ENCODE peak calls at places on chromosomes 16 and 17, in six cellular contexts. Y is cardiac muscle cell, G is A673, X is A549, O is AG04450, D is heart right ventricle. F is an unnamed sample.

GRCh38 chr17:28447396-28447760 is 26.1 kb upstream of the SLC13A2 start:
- DNase-seq in Y (no peak), G (no peak), X (no peak), O (no peak), D (no peak), F (no peak)

GRCh38 chr16:4385789-4386451 is 14.3 kb downstream of the VASN start:
- DNase-seq in Y (no peak), G (no peak), X (no peak), O (no peak), D (no peak), F (no peak)

GRCh38 chr16:13479549-13479948 is 440.4 kb upstream of the ERCC4 start:
- DNase-seq in Y (no peak), G (no peak), X (no peak), O (no peak), D (no peak), F (no peak)

GRCh38 chr17:63697341-63698286 is 2.3 kb downstream of the LIMD2 start:
- DNase-seq in Y (no peak), G (peak), X (peak), O (no peak), D (peak), F (peak)

GRCh38 chr16:86370036-86370435 is 140.3 kb upstream of the FOXF1 start:
- DNase-seq in Y (no peak), G (no peak), X (no peak), O (no peak), D (no peak), F (no peak)

GRCh38 chr17:75773808-75774470 is 8.9 kb upstream of the GALK1 start:
- DNase-seq in Y (no peak), G (no peak), X (no peak), O (no peak), D (no peak), F (no peak)

GRCh38 chr16:15643453-15644305 is 725 bp upstream of the MARF1 start:
- DNase-seq in Y (peak), G (peak), X (peak), O (peak), D (peak), F (peak)

GRCh38 chr17:67137026-67137370 is 92.6 kb downstream of the CACNG1 start:
- DNase-seq in Y (no peak), G (no peak), X (no peak), O (no peak), D (no peak), F (no peak)

GRCh38 chr16:57700801-57701551 is 6.4 kb downstream of the DRC7 start:
- DNase-seq in Y (no peak), G (no peak), X (no peak), O (no peak), D (no peak), F (no peak)

GRCh38 chr17:72030067-72030899 is 90.5 kb upstream of the SOX9 start:
- DNase-seq in Y (peak), G (peak), X (peak), O (peak), D (peak), F (peak)

GRCh38 chr17:17890773-17891759 is 54.3 kb upstream of the SREBF1 start:
- DNase-seq in Y (peak), G (peak), X (peak), O (peak), D (peak), F (peak)

GRCh38 chr17:72884066-72884465 is 208.4 kb downstream of the SLC39A11 start:
- DNase-seq in Y (no peak), G (no peak), X (no peak), O (no peak), D (no peak), F (no peak)

DNA sequence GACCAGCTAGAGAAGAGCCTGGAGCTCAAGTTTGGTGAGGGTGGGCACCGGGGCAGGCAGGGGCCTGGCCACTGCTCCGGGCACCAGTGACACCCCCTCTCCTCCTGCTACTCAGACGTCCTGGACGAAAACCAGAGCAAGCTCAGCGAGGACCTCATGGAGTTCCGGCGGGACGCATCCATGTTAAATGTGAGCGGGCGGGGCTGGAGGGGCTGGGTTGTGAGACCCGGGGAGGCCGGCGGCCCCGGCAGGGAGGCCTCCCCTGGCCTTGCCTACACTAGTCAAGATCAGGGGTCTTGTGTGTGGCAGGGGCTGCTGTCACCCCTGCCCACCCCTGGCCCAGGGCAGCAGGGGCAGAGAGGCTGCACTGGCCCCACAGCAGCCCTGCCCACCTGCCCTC is 17.8 kb downstream of the TRAF7 start:
- DNase-seq in Y (no peak), G (no peak), X (no peak), O (no peak), D (no peak), F (no peak)
- TF ChIP-seq CTCF in Y (no peak), G (no peak), X (no peak), O (no peak), D (no peak), F (no peak)

GRCh38 chr16:81403601-81404391 is 40.8 kb upstream of the CMIP start:
- DNase-seq in Y (peak), G (peak), X (peak), O (peak), D (peak), F (peak)

GRCh38 chr16:81399909-81400308 is 44.7 kb upstream of the CMIP start:
- DNase-seq in Y (no peak), G (no peak), X (no peak), O (no peak), D (no peak), F (no peak)

GRCh38 chr16:81405702-81406113 is 38.9 kb upstream of the CMIP start:
- DNase-seq in Y (no peak), G (no peak), X (peak), O (peak), D (no peak), F (no peak)

GRCh38 chr16:81401035-81401950 is 43.3 kb upstream of the CMIP start:
- DNase-seq in Y (no peak), G (no peak), X (peak), O (peak), D (peak), F (no peak)

GRCh38 chr16:81403208-81403600 is 41.4 kb upstream of the CMIP start:
- DNase-seq in Y (no peak), G (no peak), X (no peak), O (no peak), D (no peak), F (no peak)
- H3K4me3 ChIP-seq in Y (no peak), G (peak), X (no peak), O (no peak), D (no peak), F (no peak)

GRCh38 chr16:72400257-72401078 is 228.5 kb upstream of the PMFBP1 start:
- DNase-seq in Y (peak), G (peak), X (peak), O (peak), D (peak), F (peak)
- TF ChIP-seq CTCF in Y (peak), G (peak), X (peak), O (peak), D (peak), F (peak)

DNA sequence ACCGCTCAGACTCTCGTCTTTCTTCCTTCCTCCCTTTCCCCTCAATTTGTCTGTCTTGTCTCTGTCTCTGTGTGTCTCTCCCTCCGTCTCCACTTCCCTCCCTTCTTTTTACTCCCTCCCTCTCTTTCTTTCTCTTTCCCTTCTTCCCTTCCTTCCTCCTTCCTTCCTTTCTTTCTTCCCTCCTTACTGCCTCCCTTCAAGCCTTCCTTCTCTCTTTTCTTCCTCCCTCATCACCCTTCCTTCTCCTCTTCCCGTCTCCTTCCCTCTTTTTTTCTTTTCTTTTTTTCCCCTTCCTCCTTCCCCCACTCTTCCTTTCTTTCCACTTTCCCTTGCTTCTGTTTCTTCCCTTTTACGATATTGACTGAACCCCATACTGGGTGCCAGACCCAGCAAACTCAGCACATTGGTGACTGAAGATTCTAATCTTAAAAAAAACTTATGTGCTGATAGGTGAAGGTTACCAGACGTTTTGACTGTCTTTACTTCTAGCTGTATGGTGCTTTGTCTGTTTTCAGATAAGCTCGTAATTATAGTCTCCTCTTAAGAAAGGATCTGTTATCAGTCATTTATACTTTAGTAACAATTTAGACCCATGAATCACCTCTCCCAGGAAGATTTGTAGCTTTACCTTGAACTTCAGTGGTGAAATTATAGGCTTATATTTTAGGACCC is 481 bp upstream of the BRD7 start:
- DNase-seq in Y (no peak), G (no peak), X (no peak), O (no peak), D (no peak), F (no peak)
- H3K4me3 ChIP-seq in Y (peak), G (peak), X (peak), O (peak), D (peak), F (peak)

GRCh38 chr16:54816471-54816870 is 114.2 kb upstream of the IRX5 start:
- DNase-seq in Y (no peak), G (no peak), X (no peak), O (no peak), D (no peak), F (no peak)

GRCh38 chr16:54815177-54815576 is 115.5 kb upstream of the IRX5 start:
- DNase-seq in Y (no peak), G (no peak), X (no peak), O (no peak), D (peak), F (no peak)

GRCh38 chr16:54817940-54818574 is 112.6 kb upstream of the IRX5 start:
- DNase-seq in Y (peak), G (no peak), X (no peak), O (no peak), D (no peak), F (no peak)

GRCh38 chr16:54813778-54814177 is 116.9 kb upstream of the IRX5 start:
- DNase-seq in Y (no peak), G (no peak), X (no peak), O (no peak), D (no peak), F (no peak)

DNA sequence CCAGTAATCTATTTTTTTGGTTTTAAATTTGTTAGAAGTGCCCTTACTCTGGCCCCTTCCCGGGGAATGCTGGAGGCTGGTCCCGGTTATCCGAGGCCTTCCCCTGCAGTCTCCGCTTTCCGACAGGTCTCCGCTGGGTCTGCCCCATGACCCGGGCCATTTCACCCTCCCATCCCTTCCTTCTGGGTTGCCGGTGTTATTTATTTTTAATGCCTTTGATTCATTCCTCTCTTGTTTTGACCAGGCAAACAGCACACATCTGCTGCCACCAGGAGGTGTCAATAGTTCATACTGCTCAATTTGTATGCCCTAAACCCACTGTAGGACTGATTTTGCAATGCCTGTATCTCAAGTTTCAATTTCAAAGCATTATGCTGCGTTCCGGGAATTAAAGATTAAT is 113.2 kb upstream of the IRX5 start:
- DNase-seq in Y (peak), G (peak), X (peak), O (no peak), D (peak), F (no peak)
- TF ChIP-seq CTCF in Y (peak), G (peak), X (no peak), O (no peak), D (peak), F (no peak)

GRCh38 chr17:79829457-79829856 is 9.8 kb downstream of the CBX4 start:
- DNase-seq in Y (no peak), G (no peak), X (no peak), O (no peak), D (no peak), F (no peak)
- H3K4me3 ChIP-seq in Y (no peak), G (no peak), X (no peak), O (no peak), D (no peak), F (no peak)

GRCh38 chr17:55004484-55004883 is 35.9 kb downstream of the STXBP4 start:
- DNase-seq in Y (no peak), G (no peak), X (no peak), O (no peak), D (no peak), F (no peak)

DNA sequence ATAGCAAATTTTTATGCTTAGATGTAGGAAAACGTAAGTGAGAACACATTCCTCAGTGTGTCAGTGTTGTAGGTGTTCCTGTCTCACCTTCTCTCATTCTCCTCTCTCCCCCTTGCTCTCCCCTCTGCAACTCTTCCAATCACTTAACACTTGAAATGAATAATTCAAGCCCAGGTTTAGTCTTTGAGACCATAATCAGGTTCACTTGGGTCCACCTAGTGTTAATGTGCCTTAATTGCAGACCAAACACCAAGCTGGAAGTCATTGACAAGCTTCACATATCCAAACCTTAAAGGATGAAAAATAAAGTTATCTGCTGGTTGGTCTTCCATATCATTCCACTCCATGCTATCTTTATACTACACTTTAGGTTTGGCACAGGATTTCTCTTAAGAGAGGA is 37.0 kb downstream of the STXBP4 start:
- DNase-seq in Y (peak), G (peak), X (peak), O (no peak), D (no peak), F (peak)
- TF ChIP-seq CTCF in Y (peak), G (peak), X (peak), O (peak), D (no peak), F (peak)

GRCh38 chr16:30434852-30435251 is 5.0 kb upstream of the DCTPP1 start:
- DNase-seq in Y (no peak), G (no peak), X (no peak), O (no peak), D (no peak), F (no peak)

GRCh38 chr16:30430428-30430970 is 669 bp upstream of the DCTPP1 start:
- DNase-seq in Y (no peak), G (no peak), X (no peak), O (no peak), D (no peak), F (no peak)

GRCh38 chr16:30429678-30430427 is at the start of gene DCTPP1:
- DNase-seq in Y (peak), G (peak), X (peak), O (peak), D (peak), F (peak)

GRCh38 chr16:30428055-30428454 is 1.8 kb downstream of the DCTPP1 start:
- DNase-seq in Y (no peak), G (no peak), X (no peak), O (no peak), D (no peak), F (no peak)

GRCh38 chr16:30429418-30429677 is 482 bp downstream of the DCTPP1 start:
- DNase-seq in Y (no peak), G (no peak), X (no peak), O (no peak), D (no peak), F (no peak)
- H3K4me3 ChIP-seq in Y (peak), G (peak), X (peak), O (peak), D (peak), F (peak)

DNA sequence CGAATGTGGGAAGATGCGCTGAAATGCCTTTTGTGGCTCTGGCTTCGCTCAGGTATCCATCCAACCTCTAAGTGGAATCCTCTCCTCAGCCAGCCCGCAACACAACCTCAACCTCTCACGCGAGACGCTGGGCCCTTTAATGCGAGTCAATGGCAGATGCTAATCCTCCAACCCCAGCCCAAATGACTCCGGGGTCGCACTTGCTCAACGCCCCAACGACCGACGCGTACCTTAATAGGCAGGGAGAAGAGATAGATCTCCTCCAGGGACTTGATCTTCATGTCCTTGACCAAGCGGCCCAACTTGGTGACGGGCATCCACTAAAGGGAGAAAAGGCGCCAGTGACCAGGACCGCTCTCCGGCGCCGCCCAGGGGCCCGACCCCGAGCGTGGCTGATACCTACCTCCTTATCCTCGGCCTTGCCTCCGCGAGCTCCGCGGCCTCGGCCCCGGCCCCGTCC is 550 bp downstream of the RPS2 start:
- DNase-seq in Y (peak), G (no peak), X (peak), O (no peak), D (no peak), F (peak)
- TF ChIP-seq CTCF in Y (peak), G (peak), X (no peak), O (no peak), D (no peak), F (no peak)

GRCh38 chr16:67459066-67459857 is 21.7 kb downstream of the ATP6V0D1 start:
- DNase-seq in Y (peak), G (no peak), X (no peak), O (no peak), D (peak), F (no peak)
- H3K4me3 ChIP-seq in Y (no peak), G (no peak), X (no peak), O (no peak), D (no peak), F (no peak)

F was measured in GM12865.